ENCODE peak calls at places on chromosomes 11 and 22, in seven cellular contexts. One of them, this sample, is unnamed.
A peak's percentile ranks its signal among the peaks of the same experiment; 100 is the strongest.

GRCh38 chr11:114774599-114775365 is 96.5 kb downstream of the NXPE2 start:
- DNase-seq in MCF 10A: peak; percentile 70
- DNase-seq in sigmoid colon: no peak
- DNase-seq in hepatocyte: peak; percentile 86
- DNase-seq in progenitor cell of endocrine pancreas: peak; percentile 67
- DNase-seq in Peyer's patch: peak; percentile 50
- DNase-seq in GM23338: peak; percentile 90
- DNase-seq in this sample: no peak

GRCh38 chr22:25845985-25846745 is 104.2 kb downstream of the MYO18B start:
- DNase-seq in progenitor cell of endocrine pancreas: no peak
- DNase-seq in Peyer's patch: no peak
- DNase-seq in sigmoid colon: no peak
- DNase-seq in MCF 10A: no peak
- DNase-seq in hepatocyte: no peak
- DNase-seq in GM23338: no peak
- DNase-seq in this sample: no peak

GRCh38 chr11:119470316-119471266 is 47.6 kb upstream of the THY1 start:
- DNase-seq in sigmoid colon: no peak
- DNase-seq in Peyer's patch: no peak
- DNase-seq in hepatocyte: no peak
- DNase-seq in MCF 10A: peak; percentile 85
- DNase-seq in progenitor cell of endocrine pancreas: no peak
- DNase-seq in GM23338: no peak
- DNase-seq in this sample: no peak

GRCh38 chr11:19437760-19438159 is 197.0 kb upstream of the E2F8 start:
- DNase-seq in hepatocyte: no peak
- DNase-seq in sigmoid colon: no peak
- DNase-seq in progenitor cell of endocrine pancreas: no peak
- DNase-seq in Peyer's patch: no peak
- DNase-seq in MCF 10A: peak; percentile 85
- DNase-seq in GM23338: no peak
- DNase-seq in this sample: no peak

GRCh38 chr11:125001073-125001764 is 47.2 kb downstream of the CCDC15 start:
- DNase-seq in MCF 10A: no peak
- DNase-seq in hepatocyte: no peak
- DNase-seq in sigmoid colon: no peak
- DNase-seq in Peyer's patch: no peak
- DNase-seq in GM23338: no peak
- DNase-seq in progenitor cell of endocrine pancreas: no peak
- DNase-seq in this sample: no peak

GRCh38 chr22:29713156-29713715 is 6.6 kb upstream of the CABP7 start:
- DNase-seq in GM23338: no peak
- DNase-seq in sigmoid colon: no peak
- DNase-seq in progenitor cell of endocrine pancreas: no peak
- DNase-seq in hepatocyte: no peak
- DNase-seq in Peyer's patch: no peak
- DNase-seq in MCF 10A: no peak
- DNase-seq in this sample: no peak

GRCh38 chr11:86981777-86982540 is 26.8 kb upstream of the FZD4 start:
- DNase-seq in progenitor cell of endocrine pancreas: no peak
- DNase-seq in MCF 10A: no peak
- DNase-seq in Peyer's patch: no peak
- DNase-seq in GM23338: no peak
- DNase-seq in sigmoid colon: no peak
- DNase-seq in hepatocyte: no peak
- DNase-seq in this sample: no peak

GRCh38 chr22:28075260-28075981 is 156.4 kb upstream of the PITPNB start:
- DNase-seq in progenitor cell of endocrine pancreas: no peak
- DNase-seq in GM23338: no peak
- DNase-seq in MCF 10A: peak; percentile 53
- DNase-seq in Peyer's patch: peak; percentile 52
- DNase-seq in sigmoid colon: peak; percentile 71
- DNase-seq in hepatocyte: peak; percentile 53
- DNase-seq in this sample: no peak

GRCh38 chr22:25060522-25061071 is 108.1 kb downstream of the KIAA1671 start:
- DNase-seq in progenitor cell of endocrine pancreas: no peak
- DNase-seq in MCF 10A: no peak
- DNase-seq in hepatocyte: no peak
- DNase-seq in GM23338: no peak
- DNase-seq in sigmoid colon: no peak
- DNase-seq in Peyer's patch: no peak
- DNase-seq in this sample: no peak

GRCh38 chr11:46308632-46309419 is 31.4 kb downstream of the CREB3L1 start:
- DNase-seq in Peyer's patch: peak; percentile 87
- DNase-seq in hepatocyte: peak; percentile 80
- DNase-seq in progenitor cell of endocrine pancreas: peak; percentile 62
- DNase-seq in GM23338: peak; percentile 94
- DNase-seq in MCF 10A: peak; percentile 68
- DNase-seq in sigmoid colon: peak; percentile 91
- DNase-seq in this sample: peak; percentile 71

GRCh38 chr22:20464096-20464614 is 26.5 kb upstream of the SCARF2 start:
- DNase-seq in Peyer's patch: peak; percentile 76
- DNase-seq in GM23338: no peak
- DNase-seq in hepatocyte: no peak
- DNase-seq in MCF 10A: no peak
- DNase-seq in progenitor cell of endocrine pancreas: no peak
- DNase-seq in sigmoid colon: no peak
- DNase-seq in this sample: no peak

GRCh38 chr11:112348480-112349029 is 87.9 kb upstream of the PLET1 start:
- DNase-seq in sigmoid colon: no peak
- DNase-seq in progenitor cell of endocrine pancreas: no peak
- DNase-seq in hepatocyte: no peak
- DNase-seq in MCF 10A: no peak
- DNase-seq in GM23338: no peak
- DNase-seq in Peyer's patch: peak; percentile 5
- DNase-seq in this sample: no peak

GRCh38 chr11:99419991-99420390 is 399.2 kb downstream of the CNTN5 start:
- DNase-seq in hepatocyte: no peak
- DNase-seq in sigmoid colon: no peak
- DNase-seq in MCF 10A: no peak
- DNase-seq in progenitor cell of endocrine pancreas: no peak
- DNase-seq in GM23338: no peak
- DNase-seq in Peyer's patch: no peak
- DNase-seq in this sample: no peak

GRCh38 chr11:7577883-7578242 is 64.1 kb downstream of the PPFIBP2 start:
- DNase-seq in GM23338: peak; percentile 69
- DNase-seq in progenitor cell of endocrine pancreas: no peak
- DNase-seq in sigmoid colon: no peak
- DNase-seq in hepatocyte: peak; percentile 43
- DNase-seq in Peyer's patch: no peak
- DNase-seq in MCF 10A: no peak
- DNase-seq in this sample: no peak

GRCh38 chr11:27830206-27830605 is 130.0 kb upstream of the BDNF start:
- DNase-seq in GM23338: no peak
- DNase-seq in Peyer's patch: no peak
- DNase-seq in MCF 10A: no peak
- DNase-seq in hepatocyte: no peak
- DNase-seq in sigmoid colon: no peak
- DNase-seq in progenitor cell of endocrine pancreas: no peak
- DNase-seq in this sample: no peak

GRCh38 chr11:17714356-17714854 is 5.0 kb upstream of the MYOD1 start:
- DNase-seq in Peyer's patch: no peak
- DNase-seq in MCF 10A: no peak
- DNase-seq in sigmoid colon: no peak
- DNase-seq in GM23338: peak; percentile 38
- DNase-seq in hepatocyte: no peak
- DNase-seq in progenitor cell of endocrine pancreas: no peak
- DNase-seq in this sample: no peak
- TF ChIP-seq CTCF in Peyer's patch: no peak
- TF ChIP-seq CTCF in MCF 10A: no peak
- TF ChIP-seq CTCF in sigmoid colon: no peak
- TF ChIP-seq CTCF in GM23338: no peak
- TF ChIP-seq CTCF in hepatocyte: no peak
- TF ChIP-seq CTCF in progenitor cell of endocrine pancreas: no peak
- TF ChIP-seq CTCF in this sample: no peak

DNA sequence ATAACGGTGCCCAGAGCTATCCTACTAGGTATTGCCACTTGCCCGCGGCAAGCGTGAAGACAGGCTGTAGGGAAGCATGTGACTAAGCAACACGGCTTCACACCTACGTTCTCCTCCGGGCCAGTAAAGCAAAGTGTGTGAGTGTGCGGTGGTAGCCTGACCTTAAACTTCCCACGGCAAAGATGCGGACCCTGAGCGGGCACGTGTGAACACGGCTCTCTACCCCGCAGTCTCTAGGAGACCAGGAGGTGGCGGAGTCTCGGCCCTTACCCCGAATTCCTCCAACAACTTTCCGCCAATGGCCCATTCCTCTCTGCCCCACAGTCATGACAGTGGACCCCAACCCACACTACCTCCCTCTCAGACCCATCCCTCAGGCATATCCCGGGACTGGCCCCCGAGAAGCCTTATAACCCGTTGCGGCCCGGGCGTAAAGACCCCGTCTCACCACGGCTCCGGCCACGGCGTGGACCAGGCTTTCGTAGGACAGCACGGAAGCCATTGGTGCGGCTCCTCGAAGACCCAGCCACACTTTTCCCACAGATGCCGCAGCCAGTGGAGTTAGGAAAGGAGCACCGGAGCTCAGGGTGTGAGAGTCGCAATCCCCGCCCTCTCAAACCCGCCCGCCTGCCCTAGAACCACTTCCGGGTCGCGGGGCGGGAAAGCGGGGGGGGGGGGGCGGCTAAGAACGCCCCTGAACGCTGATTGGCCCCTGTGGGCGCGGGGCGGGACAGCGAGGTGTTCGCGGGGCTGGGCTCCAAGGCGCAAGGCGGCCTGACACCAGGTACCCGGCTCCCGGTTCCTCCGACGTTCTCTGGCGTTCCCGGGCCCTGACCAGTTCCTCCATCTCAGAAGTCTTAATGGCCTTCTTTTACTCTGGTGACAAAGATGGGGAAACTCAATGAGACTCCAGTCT is at the start of gene SLC25A17:
- DNase-seq in MCF 10A: peak; percentile 90
- DNase-seq in hepatocyte: peak; percentile 95
- DNase-seq in GM23338: peak; percentile 97
- DNase-seq in Peyer's patch: peak; percentile 96
- DNase-seq in progenitor cell of endocrine pancreas: peak; percentile 79
- DNase-seq in sigmoid colon: peak; percentile 94
- DNase-seq in this sample: peak; percentile 73
- TF ChIP-seq CTCF in MCF 10A: peak; percentile 25
- TF ChIP-seq CTCF in hepatocyte: peak; percentile 47
- TF ChIP-seq CTCF in GM23338: peak; percentile 33
- TF ChIP-seq CTCF in Peyer's patch: peak; percentile 30
- TF ChIP-seq CTCF in progenitor cell of endocrine pancreas: peak; percentile 44
- TF ChIP-seq CTCF in sigmoid colon: peak; percentile 33
- TF ChIP-seq CTCF in this sample: peak; percentile 52

GRCh38 chr11:57639321-57640067 is 10.2 kb downstream of the YPEL4 start:
- DNase-seq in hepatocyte: peak; percentile 86
- DNase-seq in MCF 10A: no peak
- DNase-seq in progenitor cell of endocrine pancreas: peak; percentile 88
- DNase-seq in sigmoid colon: no peak
- DNase-seq in Peyer's patch: no peak
- DNase-seq in GM23338: peak; percentile 99
- DNase-seq in this sample: no peak
- TF ChIP-seq CTCF in hepatocyte: peak; percentile 22
- TF ChIP-seq CTCF in MCF 10A: no peak
- TF ChIP-seq CTCF in progenitor cell of endocrine pancreas: peak; percentile 27
- TF ChIP-seq CTCF in sigmoid colon: no peak
- TF ChIP-seq CTCF in Peyer's patch: no peak
- TF ChIP-seq CTCF in GM23338: no peak
- TF ChIP-seq CTCF in this sample: no peak

DNA sequence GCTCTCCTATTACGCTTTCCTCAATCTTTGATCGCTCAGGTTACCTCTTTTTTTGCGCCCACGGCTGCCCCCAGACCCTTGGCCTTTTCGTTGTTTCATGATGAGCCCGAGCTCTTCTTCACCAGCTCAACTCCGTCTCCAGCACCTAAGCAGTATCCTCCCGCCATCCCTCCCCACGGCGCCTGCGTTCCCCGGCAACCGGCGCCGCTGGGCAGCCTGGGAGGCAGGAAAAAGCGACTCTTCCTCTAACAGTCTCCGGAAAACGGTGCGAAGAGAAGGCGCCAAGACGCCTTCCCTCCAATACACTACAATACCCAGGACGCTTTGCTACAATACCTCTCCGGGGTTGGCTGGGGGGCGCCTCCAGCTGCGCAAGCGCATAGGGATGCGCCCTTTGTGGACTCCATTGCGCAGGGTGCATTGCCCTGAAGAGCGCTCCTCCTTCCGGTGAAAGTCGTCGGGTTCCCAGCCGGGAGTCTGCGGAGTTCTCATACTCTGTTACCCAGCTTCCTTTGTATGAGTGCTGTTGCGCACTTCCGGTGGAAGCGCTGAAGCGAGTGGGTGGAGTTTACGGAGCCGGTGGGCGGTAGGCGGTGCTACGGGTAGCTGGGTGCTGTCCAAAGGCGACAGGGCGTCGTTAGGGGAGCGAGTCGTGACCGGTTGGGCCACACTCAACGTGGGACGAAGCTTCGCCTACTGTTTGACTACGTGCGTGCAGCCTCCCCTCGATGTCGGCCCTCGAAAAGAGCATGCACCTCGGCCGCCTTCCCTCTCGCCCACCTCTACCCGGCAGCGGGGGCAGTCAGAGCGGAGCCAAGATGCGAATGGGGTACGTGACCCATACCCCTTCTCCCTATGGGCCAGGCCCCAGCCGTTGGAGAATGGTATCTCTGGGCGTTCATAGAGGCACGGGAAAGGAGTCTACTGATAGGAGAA is at the start of the genes C2CD3 and PPME1:
- DNase-seq in hepatocyte: peak; percentile 99
- DNase-seq in MCF 10A: peak; percentile 99
- DNase-seq in progenitor cell of endocrine pancreas: peak; percentile 95
- DNase-seq in sigmoid colon: peak; percentile 99
- DNase-seq in GM23338: peak; percentile 99
- DNase-seq in Peyer's patch: peak; percentile 99
- DNase-seq in this sample: peak; percentile 99
- TF ChIP-seq CTCF in hepatocyte: peak; percentile 24
- TF ChIP-seq CTCF in MCF 10A: peak; percentile 29
- TF ChIP-seq CTCF in progenitor cell of endocrine pancreas: peak; percentile 34
- TF ChIP-seq CTCF in sigmoid colon: no peak
- TF ChIP-seq CTCF in GM23338: no peak
- TF ChIP-seq CTCF in Peyer's patch: no peak
- TF ChIP-seq CTCF in this sample: peak; percentile 31

DNA sequence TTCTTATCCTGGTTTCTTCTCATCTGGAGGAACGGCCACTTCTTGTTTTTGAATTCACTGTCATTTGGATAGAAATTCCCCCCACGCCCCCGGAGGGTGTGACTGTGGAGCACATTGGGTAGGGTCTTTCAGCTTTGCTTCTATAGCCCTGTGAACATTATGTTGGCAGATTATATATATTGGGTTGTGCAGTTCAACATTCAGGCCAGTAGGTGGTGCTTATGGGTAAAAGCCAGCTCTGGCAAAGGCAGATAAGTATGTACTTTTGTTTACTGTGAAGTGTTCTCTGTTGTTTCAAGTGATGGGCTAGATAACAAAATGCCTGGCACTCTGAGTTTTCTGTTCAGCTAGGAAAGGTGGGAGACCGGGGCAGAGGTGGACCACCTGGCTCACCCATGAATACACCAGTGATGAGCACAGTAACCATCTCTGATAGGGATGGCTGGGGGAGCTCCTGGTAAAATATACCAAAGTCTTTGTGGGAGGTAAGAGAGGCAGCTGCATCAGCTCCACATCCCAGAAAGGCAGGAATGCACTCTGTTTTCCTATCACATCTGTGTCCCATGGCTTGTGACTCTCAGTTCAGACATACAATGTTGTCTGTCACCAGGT is 1348.2 kb upstream of the RAG2 start:
- DNase-seq in hepatocyte: peak; percentile 49
- DNase-seq in GM23338: peak; percentile 65
- DNase-seq in Peyer's patch: peak; percentile 54
- DNase-seq in sigmoid colon: no peak
- DNase-seq in MCF 10A: peak; percentile 47
- DNase-seq in progenitor cell of endocrine pancreas: no peak
- DNase-seq in this sample: no peak
- TF ChIP-seq CTCF in hepatocyte: peak; percentile 62
- TF ChIP-seq CTCF in GM23338: peak; percentile 78
- TF ChIP-seq CTCF in Peyer's patch: no peak
- TF ChIP-seq CTCF in sigmoid colon: peak; percentile 55
- TF ChIP-seq CTCF in MCF 10A: peak; percentile 82
- TF ChIP-seq CTCF in progenitor cell of endocrine pancreas: peak; percentile 66
- TF ChIP-seq CTCF in this sample: peak; percentile 60

GRCh38 chr22:49930596-49931412 is 12.4 kb downstream of the CRELD2 start:
- DNase-seq in Peyer's patch: peak; percentile 93
- DNase-seq in hepatocyte: peak; percentile 81
- DNase-seq in GM23338: peak; percentile 43
- DNase-seq in progenitor cell of endocrine pancreas: no peak
- DNase-seq in sigmoid colon: no peak
- DNase-seq in MCF 10A: peak; percentile 83
- DNase-seq in this sample: peak; percentile 89
- TF ChIP-seq CTCF in Peyer's patch: peak; percentile 56
- TF ChIP-seq CTCF in hepatocyte: peak; percentile 57
- TF ChIP-seq CTCF in GM23338: peak; percentile 27
- TF ChIP-seq CTCF in progenitor cell of endocrine pancreas: peak; percentile 34
- TF ChIP-seq CTCF in sigmoid colon: peak; percentile 34
- TF ChIP-seq CTCF in MCF 10A: peak; percentile 13
- TF ChIP-seq CTCF in this sample: peak; percentile 89

This sample was measured in CD14-positive monocyte.